ENCODE peak calls at places on chromosome 19, in nine cellular contexts. One of them, this sample, is unnamed.

GRCh38 chr19:11673608-11674041 is 65.1 kb downstream of the ZNF823 start:
- DNase-seq in left lung: peak; percentile 64
- DNase-seq in BE2C: peak; percentile 65
- DNase-seq in mucosa of descending colon: no peak
- DNase-seq in lower leg skin: peak; percentile 89
- DNase-seq in Peyer's patch: peak; percentile 64
- DNase-seq in fibroblast of mammary gland: peak; percentile 71
- DNase-seq in lung: peak; percentile 69
- DNase-seq in kidney epithelial cell: no peak
- DNase-seq in this sample: peak; percentile 66

GRCh38 chr19:35261356-35262100 is 7.2 kb upstream of the USF2 start:
- DNase-seq in left lung: peak; percentile 20
- DNase-seq in BE2C: no peak
- DNase-seq in mucosa of descending colon: no peak
- DNase-seq in lower leg skin: peak; percentile 75
- DNase-seq in Peyer's patch: peak; percentile 44
- DNase-seq in fibroblast of mammary gland: no peak
- DNase-seq in lung: no peak
- DNase-seq in kidney epithelial cell: no peak
- DNase-seq in this sample: no peak

GRCh38 chr19:40213251-40213793 is 4.9 kb downstream of the TTC9B start:
- DNase-seq in left lung: no peak
- DNase-seq in BE2C: no peak
- DNase-seq in mucosa of descending colon: no peak
- DNase-seq in lower leg skin: no peak
- DNase-seq in Peyer's patch: no peak
- DNase-seq in fibroblast of mammary gland: no peak
- DNase-seq in lung: no peak
- DNase-seq in kidney epithelial cell: no peak
- DNase-seq in this sample: no peak

GRCh38 chr19:39307233-39307821 is 11.1 kb downstream of the IFNL1 start:
- DNase-seq in left lung: no peak
- DNase-seq in BE2C: no peak
- DNase-seq in mucosa of descending colon: peak; percentile 55
- DNase-seq in lower leg skin: peak; percentile 73
- DNase-seq in Peyer's patch: peak; percentile 75
- DNase-seq in fibroblast of mammary gland: no peak
- DNase-seq in lung: peak; percentile 46
- DNase-seq in kidney epithelial cell: no peak
- DNase-seq in this sample: no peak

GRCh38 chr19:48900477-48901452 is 653 bp downstream of the NUCB1 start:
- DNase-seq in left lung: no peak
- DNase-seq in BE2C: no peak
- DNase-seq in mucosa of descending colon: peak; percentile 67
- DNase-seq in lower leg skin: peak; percentile 89
- DNase-seq in Peyer's patch: no peak
- DNase-seq in fibroblast of mammary gland: peak; percentile 60
- DNase-seq in lung: no peak
- DNase-seq in kidney epithelial cell: no peak
- DNase-seq in this sample: no peak

GRCh38 chr19:57566396-57567256 is 7.0 kb upstream of the ZNF550 start:
- DNase-seq in left lung: no peak
- DNase-seq in BE2C: peak; percentile 16
- DNase-seq in mucosa of descending colon: no peak
- DNase-seq in lower leg skin: no peak
- DNase-seq in Peyer's patch: no peak
- DNase-seq in fibroblast of mammary gland: peak; percentile 62
- DNase-seq in lung: no peak
- DNase-seq in kidney epithelial cell: no peak
- DNase-seq in this sample: no peak

GRCh38 chr19:294819-295686 is 3.9 kb upstream of the PLPP2 start:
- DNase-seq in left lung: no peak
- DNase-seq in BE2C: no peak
- DNase-seq in mucosa of descending colon: no peak
- DNase-seq in lower leg skin: peak; percentile 89
- DNase-seq in Peyer's patch: peak; percentile 73
- DNase-seq in fibroblast of mammary gland: peak; percentile 10
- DNase-seq in lung: no peak
- DNase-seq in kidney epithelial cell: no peak
- DNase-seq in this sample: no peak

GRCh38 chr19:10836478-10837325 is 690 bp upstream of the TMED1 start:
- DNase-seq in left lung: peak; percentile 89
- DNase-seq in BE2C: peak; percentile 78
- DNase-seq in mucosa of descending colon: peak; percentile 92
- DNase-seq in lower leg skin: peak; percentile 96
- DNase-seq in Peyer's patch: peak; percentile 86
- DNase-seq in fibroblast of mammary gland: peak; percentile 84
- DNase-seq in lung: peak; percentile 89
- DNase-seq in kidney epithelial cell: peak; percentile 39
- DNase-seq in this sample: peak; percentile 86

GRCh38 chr19:38862321-38863059 is 12.7 kb upstream of the HNRNPL start:
- DNase-seq in left lung: no peak
- DNase-seq in BE2C: peak; percentile 91
- DNase-seq in mucosa of descending colon: no peak
- DNase-seq in lower leg skin: no peak
- DNase-seq in Peyer's patch: no peak
- DNase-seq in fibroblast of mammary gland: peak; percentile 20
- DNase-seq in lung: no peak
- DNase-seq in kidney epithelial cell: no peak
- DNase-seq in this sample: no peak

GRCh38 chr19:35267818-35268545 is 780 bp upstream of the USF2 start:
- DNase-seq in left lung: peak; percentile 75
- DNase-seq in BE2C: peak; percentile 75
- DNase-seq in mucosa of descending colon: peak; percentile 88
- DNase-seq in lower leg skin: peak; percentile 93
- DNase-seq in Peyer's patch: peak; percentile 87
- DNase-seq in fibroblast of mammary gland: peak; percentile 53
- DNase-seq in lung: peak; percentile 69
- DNase-seq in kidney epithelial cell: no peak
- DNase-seq in this sample: peak; percentile 83

GRCh38 chr19:54041969-54042606 is 21.6 kb downstream of the VSTM1 start:
- DNase-seq in left lung: no peak
- DNase-seq in BE2C: no peak
- DNase-seq in mucosa of descending colon: no peak
- DNase-seq in lower leg skin: no peak
- DNase-seq in Peyer's patch: no peak
- DNase-seq in fibroblast of mammary gland: no peak
- DNase-seq in lung: no peak
- DNase-seq in kidney epithelial cell: no peak
- DNase-seq in this sample: no peak

GRCh38 chr19:42277821-42278809 is 9.1 kb downstream of the CIC start:
- DNase-seq in left lung: no peak
- DNase-seq in BE2C: peak; percentile 67
- DNase-seq in mucosa of descending colon: no peak
- DNase-seq in lower leg skin: peak; percentile 87
- DNase-seq in Peyer's patch: no peak
- DNase-seq in fibroblast of mammary gland: no peak
- DNase-seq in lung: no peak
- DNase-seq in kidney epithelial cell: no peak
- DNase-seq in this sample: no peak

GRCh38 chr19:30968210-30968609 is 381.0 kb downstream of the TSHZ3 start:
- DNase-seq in left lung: no peak
- DNase-seq in BE2C: no peak
- DNase-seq in mucosa of descending colon: no peak
- DNase-seq in lower leg skin: no peak
- DNase-seq in Peyer's patch: no peak
- DNase-seq in fibroblast of mammary gland: no peak
- DNase-seq in lung: no peak
- DNase-seq in kidney epithelial cell: no peak
- DNase-seq in this sample: no peak

GRCh38 chr19:35760711-35761349 is 2.9 kb downstream of the PROSER3 start:
- DNase-seq in left lung: no peak
- DNase-seq in BE2C: no peak
- DNase-seq in mucosa of descending colon: no peak
- DNase-seq in lower leg skin: no peak
- DNase-seq in Peyer's patch: no peak
- DNase-seq in fibroblast of mammary gland: no peak
- DNase-seq in lung: no peak
- DNase-seq in kidney epithelial cell: no peak
- DNase-seq in this sample: no peak

GRCh38 chr19:9406798-9407352 is 28.5 kb downstream of the ZNF266 start:
- DNase-seq in left lung: peak; percentile 83
- DNase-seq in BE2C: peak; percentile 97
- DNase-seq in mucosa of descending colon: peak; percentile 56
- DNase-seq in lower leg skin: no peak
- DNase-seq in Peyer's patch: peak; percentile 51
- DNase-seq in fibroblast of mammary gland: peak; percentile 88
- DNase-seq in lung: peak; percentile 56
- DNase-seq in kidney epithelial cell: peak; percentile 35
- DNase-seq in this sample: peak; percentile 84

GRCh38 chr19:34838248-34838647 is 65.2 kb upstream of the ZNF599 start:
- DNase-seq in left lung: no peak
- DNase-seq in BE2C: no peak
- DNase-seq in mucosa of descending colon: no peak
- DNase-seq in lower leg skin: no peak
- DNase-seq in Peyer's patch: no peak
- DNase-seq in fibroblast of mammary gland: no peak
- DNase-seq in lung: no peak
- DNase-seq in kidney epithelial cell: no peak
- DNase-seq in this sample: no peak

GRCh38 chr19:1832046-1832663 is 16.1 kb downstream of the REXO1 start:
- DNase-seq in left lung: no peak
- DNase-seq in BE2C: no peak
- DNase-seq in mucosa of descending colon: no peak
- DNase-seq in lower leg skin: no peak
- DNase-seq in Peyer's patch: no peak
- DNase-seq in fibroblast of mammary gland: no peak
- DNase-seq in lung: no peak
- DNase-seq in kidney epithelial cell: no peak
- DNase-seq in this sample: no peak

GRCh38 chr19:10113964-10114650 is 2.6 kb downstream of the P2RY11 start:
- DNase-seq in left lung: no peak
- DNase-seq in BE2C: peak; percentile 62
- DNase-seq in mucosa of descending colon: peak; percentile 58
- DNase-seq in lower leg skin: no peak
- DNase-seq in Peyer's patch: no peak
- DNase-seq in fibroblast of mammary gland: no peak
- DNase-seq in lung: no peak
- DNase-seq in kidney epithelial cell: no peak
- DNase-seq in this sample: no peak

GRCh38 chr19:19111138-19111835 is 27.0 kb downstream of the TMEM161A start:
- DNase-seq in left lung: no peak
- DNase-seq in BE2C: no peak
- DNase-seq in mucosa of descending colon: no peak
- DNase-seq in lower leg skin: no peak
- DNase-seq in Peyer's patch: no peak
- DNase-seq in fibroblast of mammary gland: no peak
- DNase-seq in lung: no peak
- DNase-seq in kidney epithelial cell: no peak
- DNase-seq in this sample: no peak

GRCh38 chr19:19111967-19112580 is 26.2 kb downstream of the TMEM161A start:
- DNase-seq in left lung: no peak
- DNase-seq in BE2C: no peak
- DNase-seq in mucosa of descending colon: no peak
- DNase-seq in lower leg skin: no peak
- DNase-seq in Peyer's patch: no peak
- DNase-seq in fibroblast of mammary gland: no peak
- DNase-seq in lung: no peak
- DNase-seq in kidney epithelial cell: no peak
- DNase-seq in this sample: no peak

GRCh38 chr19:19109601-19110000 is 28.7 kb downstream of the TMEM161A start:
- DNase-seq in left lung: no peak
- DNase-seq in BE2C: no peak
- DNase-seq in mucosa of descending colon: no peak
- DNase-seq in lower leg skin: no peak
- DNase-seq in Peyer's patch: no peak
- DNase-seq in fibroblast of mammary gland: peak; percentile 12
- DNase-seq in lung: no peak
- DNase-seq in kidney epithelial cell: no peak
- DNase-seq in this sample: no peak

GRCh38 chr19:19113040-19113541 is 25.2 kb downstream of the TMEM161A start:
- DNase-seq in left lung: no peak
- DNase-seq in BE2C: peak; percentile 59
- DNase-seq in mucosa of descending colon: no peak
- DNase-seq in lower leg skin: no peak
- DNase-seq in Peyer's patch: no peak
- DNase-seq in fibroblast of mammary gland: peak; percentile 62
- DNase-seq in lung: no peak
- DNase-seq in kidney epithelial cell: no peak
- DNase-seq in this sample: no peak

GRCh38 chr19:19110410-19111137 is 27.7 kb downstream of the TMEM161A start:
- DNase-seq in left lung: no peak
- DNase-seq in BE2C: peak; percentile 72
- DNase-seq in mucosa of descending colon: no peak
- DNase-seq in lower leg skin: no peak
- DNase-seq in Peyer's patch: no peak
- DNase-seq in fibroblast of mammary gland: no peak
- DNase-seq in lung: no peak
- DNase-seq in kidney epithelial cell: no peak
- DNase-seq in this sample: no peak
- TF ChIP-seq CTCF in left lung: peak; percentile 22
- TF ChIP-seq CTCF in BE2C: peak; percentile 55
- TF ChIP-seq CTCF in mucosa of descending colon: no peak
- TF ChIP-seq CTCF in lower leg skin: no peak
- TF ChIP-seq CTCF in Peyer's patch: peak; percentile 36
- TF ChIP-seq CTCF in fibroblast of mammary gland: no peak
- TF ChIP-seq CTCF in lung: no peak
- TF ChIP-seq CTCF in kidney epithelial cell: peak; percentile 15
- TF ChIP-seq CTCF in this sample: peak; percentile 55

GRCh38 chr19:7888145-7888825 is at the start of gene LRRC8E:
- DNase-seq in left lung: peak; percentile 68
- DNase-seq in BE2C: peak; percentile 78
- DNase-seq in mucosa of descending colon: peak; percentile 70
- DNase-seq in lower leg skin: peak; percentile 91
- DNase-seq in Peyer's patch: peak; percentile 86
- DNase-seq in fibroblast of mammary gland: peak; percentile 60
- DNase-seq in lung: peak; percentile 61
- DNase-seq in kidney epithelial cell: no peak
- DNase-seq in this sample: no peak
- H3K4me3 ChIP-seq in left lung: peak within 1 kb of the TSS; percentile 42
- H3K4me3 ChIP-seq in BE2C: peak within 1 kb of the TSS; percentile 20
- H3K4me3 ChIP-seq in mucosa of descending colon: no peak within 1 kb of the TSS
- H3K4me3 ChIP-seq in lower leg skin: peak within 1 kb of the TSS; percentile 44
- H3K4me3 ChIP-seq in Peyer's patch: peak within 1 kb of the TSS; percentile 53
- H3K4me3 ChIP-seq in fibroblast of mammary gland: peak within 1 kb of the TSS; percentile 71
- H3K4me3 ChIP-seq in lung: peak within 1 kb of the TSS; percentile 18
- H3K4me3 ChIP-seq in kidney epithelial cell: peak within 1 kb of the TSS; percentile 53
- H3K4me3 ChIP-seq in this sample: peak within 1 kb of the TSS; percentile 65

GRCh38 chr19:44752816-44753618 is 4.5 kb downstream of the BCL3 start:
- DNase-seq in left lung: peak; percentile 97
- DNase-seq in BE2C: peak; percentile 79
- DNase-seq in mucosa of descending colon: peak; percentile 99
- DNase-seq in lower leg skin: peak; percentile 98
- DNase-seq in Peyer's patch: peak; percentile 90
- DNase-seq in fibroblast of mammary gland: peak; percentile 98
- DNase-seq in lung: peak; percentile 97
- DNase-seq in kidney epithelial cell: peak; percentile 92
- DNase-seq in this sample: peak; percentile 90
- TF ChIP-seq CTCF in left lung: peak; percentile 15
- TF ChIP-seq CTCF in BE2C: no peak
- TF ChIP-seq CTCF in mucosa of descending colon: no peak
- TF ChIP-seq CTCF in lower leg skin: no peak
- TF ChIP-seq CTCF in Peyer's patch: no peak
- TF ChIP-seq CTCF in fibroblast of mammary gland: no peak
- TF ChIP-seq CTCF in lung: no peak
- TF ChIP-seq CTCF in kidney epithelial cell: peak; percentile 4
- TF ChIP-seq CTCF in this sample: peak; percentile 29

DNA sequence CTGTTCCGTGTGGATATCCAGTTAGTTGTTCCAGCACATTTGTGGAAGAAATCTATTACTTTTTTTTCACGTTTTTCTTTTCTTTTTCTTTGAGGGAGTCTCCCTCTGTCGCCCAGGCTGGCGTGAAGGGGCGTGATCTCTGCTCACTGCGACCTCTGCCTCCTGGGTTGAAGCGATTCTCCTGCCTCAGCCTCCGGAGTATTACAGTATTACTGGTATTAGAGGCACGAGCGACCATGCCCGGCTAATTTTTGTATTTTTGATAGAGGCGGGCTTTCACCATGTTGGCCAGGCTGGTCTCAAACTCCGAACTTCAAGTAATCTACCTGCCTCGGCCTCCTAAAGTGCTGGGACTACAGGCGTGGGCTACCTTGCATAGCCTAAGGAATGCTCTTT is 43.6 kb downstream of the ZNF611 start:
- DNase-seq in left lung: no peak
- DNase-seq in BE2C: no peak
- DNase-seq in mucosa of descending colon: no peak
- DNase-seq in lower leg skin: peak; percentile 80
- DNase-seq in Peyer's patch: no peak
- DNase-seq in fibroblast of mammary gland: no peak
- DNase-seq in lung: no peak
- DNase-seq in kidney epithelial cell: no peak
- DNase-seq in this sample: peak; percentile 16
- H3K4me3 ChIP-seq in left lung: peak overlapping the region; percentile 72
- H3K4me3 ChIP-seq in BE2C: no peak overlapping the region
- H3K4me3 ChIP-seq in mucosa of descending colon: no peak overlapping the region
- H3K4me3 ChIP-seq in lower leg skin: no peak overlapping the region
- H3K4me3 ChIP-seq in Peyer's patch: peak overlapping the region; percentile 76
- H3K4me3 ChIP-seq in fibroblast of mammary gland: peak overlapping the region; percentile 39
- H3K4me3 ChIP-seq in lung: no peak overlapping the region
- H3K4me3 ChIP-seq in kidney epithelial cell: no peak overlapping the region
- H3K4me3 ChIP-seq in this sample: peak overlapping the region; percentile 86